ENCODE peak calls at places on chromosomes 6 and 20, in nine cellular contexts. G is keratinocyte; F is pancreas; J is CD8-positive, alpha-beta T cell; U is fibroblast of mammary gland; S is IMR-90; B is astrocyte of the spinal cord; M is PC-3; Y is dorsolateral prefrontal cortex. T is an unnamed sample.

GRCh38 chr6:3614918-3615317 is 136.6 kb downstream of the PXDC1 start:
- DNase-seq in G (no peak), J (no peak), U (no peak), B (no peak), Y (no peak), S (no peak), M (no peak), F (no peak), T (no peak)

GRCh38 chr6:168103036-168103830 is 24.2 kb upstream of the FRMD1 start:
- DNase-seq in Y (no peak), F (peak; percentile 15), M (no peak), S (no peak), J (no peak), U (no peak), G (no peak), B (no peak), T (no peak)

GRCh38 chr6:10373642-10374359 is 41.1 kb downstream of the TFAP2A start:
- DNase-seq in F (no peak), S (peak; percentile 9), Y (no peak), U (no peak), M (peak; percentile 30), J (no peak), B (no peak), G (no peak), T (no peak)

GRCh38 chr6:168860987-168861386 is 392.7 kb downstream of the THBS2 start:
- DNase-seq in J (no peak), Y (no peak), M (no peak), G (no peak), S (no peak), F (no peak), B (no peak), U (no peak), T (no peak)

GRCh38 chr20:15196580-15197255 is 859.3 kb upstream of the FLRT3 start:
- DNase-seq in B (no peak), M (no peak), G (no peak), J (no peak), U (no peak), Y (no peak), F (no peak), S (no peak), T (no peak)

GRCh38 chr6:113995632-113996031 is 24.7 kb upstream of the HDAC2 start:
- DNase-seq in Y (peak; percentile 7), B (peak; percentile 98), J (no peak), F (no peak), S (peak; percentile 98), M (peak; percentile 91), U (peak; percentile 96), G (no peak), T (peak; percentile 66)

GRCh38 chr6:164247106-164247505 is 832.6 kb downstream of the QKI start:
- DNase-seq in Y (no peak), M (peak; percentile 29), B (peak; percentile 64), J (no peak), G (no peak), U (peak; percentile 84), S (no peak), F (no peak), T (no peak)

GRCh38 chr6:170463101-170463721 is 89.9 kb downstream of the PSMB1 start:
- DNase-seq in U (no peak), G (no peak), B (no peak), F (no peak), S (no peak), J (no peak), Y (no peak), M (no peak), T (no peak)

GRCh38 chr6:53059648-53060589 is 5.3 kb upstream of the FBXO9 start:
- DNase-seq in G (no peak), S (no peak), J (no peak), M (no peak), B (no peak), U (no peak), Y (no peak), F (no peak), T (no peak)

GRCh38 chr6:87104657-87105056 is 9.8 kb upstream of the CGA start:
- DNase-seq in U (no peak), S (no peak), J (no peak), B (no peak), G (no peak), Y (no peak), F (no peak), M (no peak), T (no peak)

GRCh38 chr6:25359891-25360290 is 80.7 kb downstream of the CARMIL1 start:
- DNase-seq in J (no peak), Y (no peak), S (no peak), U (no peak), M (peak; percentile 74), B (no peak), F (no peak), G (peak; percentile 19), T (no peak)

GRCh38 chr6:158708239-158708638 is 58.4 kb downstream of the SYTL3 start:
- DNase-seq in U (peak; percentile 57), M (no peak), Y (no peak), F (no peak), B (peak; percentile 60), J (no peak), G (no peak), S (peak; percentile 60), T (no peak)

GRCh38 chr6:152391179-152391880 is 245.8 kb downstream of the SYNE1 start:
- DNase-seq in M (no peak), G (no peak), S (peak; percentile 17), F (no peak), U (no peak), Y (no peak), J (no peak), B (peak; percentile 19), T (no peak)

GRCh38 chr20:6651016-6651415 is 116.5 kb upstream of the BMP2 start:
- DNase-seq in F (no peak), B (peak; percentile 62), U (peak; percentile 91), S (peak; percentile 9), M (peak; percentile 97), G (peak; percentile 56), Y (no peak), J (no peak), T (no peak)

GRCh38 chr6:89970609-89971337 is 76.5 kb downstream of the GJA10 start:
- DNase-seq in J (no peak), Y (peak; percentile 81), M (peak; percentile 73), G (no peak), F (no peak), S (peak; percentile 74), U (peak; percentile 72), B (peak; percentile 76), T (no peak)

GRCh38 chr20:32752458-32753250 is 9.4 kb upstream of the COMMD7 start:
- DNase-seq in S (peak; percentile 82), F (no peak), M (peak; percentile 68), J (no peak), U (peak; percentile 89), B (peak; percentile 67), Y (no peak), G (no peak), T (no peak)

GRCh38 chr6:142376115-142376514 is 74.3 kb downstream of the ADGRG6 start:
- DNase-seq in U (no peak), S (no peak), Y (no peak), F (no peak), J (no peak), M (peak; percentile 76), G (no peak), B (no peak), T (peak; percentile 98)

GRCh38 chr20:346033-346639 is 775 bp upstream of the NRSN2 start:
- DNase-seq in J (no peak), Y (no peak), S (no peak), B (no peak), F (no peak), U (no peak), M (no peak), G (no peak), T (no peak)

GRCh38 chr6:38261626-38262025 is 378.1 kb downstream of the BTBD9 start:
- DNase-seq in Y (no peak), U (peak; percentile 32), J (no peak), M (peak; percentile 27), G (no peak), S (no peak), B (no peak), F (no peak), T (no peak)

GRCh38 chr6:136696238-136696637 is 96.0 kb downstream of the MAP3K5 start:
- DNase-seq in J (no peak), F (no peak), S (peak; percentile 23), M (no peak), B (no peak), G (no peak), Y (no peak), U (peak; percentile 56), T (no peak)

DNA sequence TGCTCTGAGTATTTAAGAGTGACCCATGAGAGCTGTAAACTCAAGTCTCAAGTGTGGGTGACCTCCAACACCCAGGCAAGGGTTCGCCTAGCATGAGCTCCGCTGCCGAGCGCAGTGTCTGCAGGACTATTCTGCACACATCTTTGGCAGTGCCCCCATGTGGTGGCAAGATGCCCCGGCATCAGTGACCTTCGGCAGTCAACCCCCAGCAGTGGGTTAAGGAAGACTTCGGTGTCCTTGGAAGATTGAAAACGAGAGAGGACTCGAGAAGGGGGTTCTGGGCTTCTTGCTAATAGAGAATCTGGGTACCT is 43.1 kb downstream of the RBM38 start:
- DNase-seq in S (no peak), Y (no peak), U (no peak), J (peak; percentile 35), B (no peak), G (no peak), M (no peak), F (peak; percentile 55), T (no peak)
- TF ChIP-seq CTCF in S (no peak), Y (no peak), U (no peak), J (no peak), B (no peak), G (no peak), M (peak; percentile 49), F (no peak), T (no peak)

DNA sequence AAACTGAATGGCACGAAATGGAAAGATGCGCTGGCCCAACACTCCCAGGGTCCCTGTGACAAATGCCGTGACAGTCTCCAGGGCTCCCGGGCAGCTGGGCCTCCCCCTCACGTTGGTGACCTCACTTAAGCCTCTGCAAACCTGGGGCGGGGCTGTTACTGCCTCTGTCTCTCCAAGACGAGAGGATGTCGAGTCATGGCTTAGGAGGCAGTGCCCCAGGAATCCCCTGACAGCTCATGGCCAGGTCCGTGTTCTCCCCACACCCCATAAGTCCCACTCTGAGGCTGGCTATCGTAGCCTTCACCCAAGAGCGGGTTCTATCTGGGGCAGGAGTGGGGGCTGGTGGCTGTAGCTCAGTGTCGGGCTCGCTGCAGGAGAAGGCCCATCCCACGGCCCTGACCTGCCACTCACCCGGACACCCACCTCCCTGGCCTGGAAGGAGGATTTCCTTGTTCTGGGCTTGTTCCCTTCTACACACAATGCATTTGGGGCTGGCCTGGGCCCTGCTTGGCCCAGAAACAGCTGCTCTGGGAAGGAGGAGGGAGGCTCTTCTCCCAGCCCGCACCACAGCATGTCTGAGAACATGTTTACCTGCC is 5.6 kb upstream of the RPS21 start:
- DNase-seq in M (peak; percentile 65), U (no peak), J (no peak), S (peak; percentile 76), Y (no peak), G (no peak), F (no peak), B (no peak), T (no peak)
- H3K4me3 ChIP-seq in M (no peak overlapping the region), U (no peak overlapping the region), J (no peak overlapping the region), S (no peak overlapping the region), Y (no peak overlapping the region), G (no peak overlapping the region), F (no peak overlapping the region), B (no peak overlapping the region), T (no peak overlapping the region)

GRCh38 chr20:43442310-43442880 is 15.3 kb upstream of the SRSF6 start:
- DNase-seq in M (peak; percentile 37), S (peak; percentile 27), F (no peak), Y (no peak), U (peak; percentile 31), J (no peak), B (no peak), G (no peak), T (no peak)
- TF ChIP-seq CTCF in M (no peak), S (peak; percentile 24), F (no peak), Y (no peak), U (peak; percentile 29), J (no peak), B (no peak), G (peak; percentile 50), T (peak; percentile 13)

GRCh38 chr6:117547688-117548621 is 54.4 kb downstream of the GOPC start:
- DNase-seq in M (no peak), G (no peak), J (peak; percentile 55), B (peak; percentile 49), F (peak; percentile 81), Y (peak; percentile 79), U (peak; percentile 47), S (peak; percentile 54), T (no peak)
- H3K4me3 ChIP-seq in M (no peak overlapping the region), G (no peak overlapping the region), J (peak overlapping the region; percentile 69), B (peak overlapping the region; percentile 4), F (no peak overlapping the region), Y (peak overlapping the region; percentile 74), U (peak overlapping the region; percentile 26), S (no peak overlapping the region), T (no peak overlapping the region)